ENCODE peak calls at places on chromosomes 16 and 17, in seven cellular contexts. One of them, this sample, is unnamed.

GRCh38 chr16:81940781-81941560 is 70.3 kb downstream of the SDR42E1 start:
- DNase-seq in pulmonary artery endothelial cell: peak; percentile 48
- DNase-seq in HT1080: peak; percentile 76
- DNase-seq in astrocyte of the spinal cord: peak; percentile 63
- DNase-seq in C1 segment of cervical spinal cord: no peak
- DNase-seq in cerebellar nuclear complex: no peak
- DNase-seq in stomach: no peak
- DNase-seq in this sample: no peak

GRCh38 chr17:79747508-79748295 is 17.0 kb downstream of the ENPP7 start:
- DNase-seq in pulmonary artery endothelial cell: no peak
- DNase-seq in HT1080: no peak
- DNase-seq in cerebellar nuclear complex: no peak
- DNase-seq in stomach: no peak
- DNase-seq in astrocyte of the spinal cord: no peak
- DNase-seq in C1 segment of cervical spinal cord: no peak
- DNase-seq in this sample: no peak

GRCh38 chr17:30173649-30174048 is 57.0 kb downstream of the NSRP1 start:
- DNase-seq in pulmonary artery endothelial cell: no peak
- DNase-seq in C1 segment of cervical spinal cord: no peak
- DNase-seq in HT1080: no peak
- DNase-seq in astrocyte of the spinal cord: no peak
- DNase-seq in cerebellar nuclear complex: no peak
- DNase-seq in stomach: no peak
- DNase-seq in this sample: no peak

GRCh38 chr16:14289692-14290340 is 218.7 kb downstream of the MRTFB start:
- DNase-seq in C1 segment of cervical spinal cord: no peak
- DNase-seq in HT1080: peak; percentile 41
- DNase-seq in astrocyte of the spinal cord: no peak
- DNase-seq in stomach: peak; percentile 21
- DNase-seq in cerebellar nuclear complex: no peak
- DNase-seq in pulmonary artery endothelial cell: no peak
- DNase-seq in this sample: peak; percentile 53

GRCh38 chr16:85192736-85193493 is 80.6 kb upstream of the CIBAR2 start:
- DNase-seq in astrocyte of the spinal cord: no peak
- DNase-seq in stomach: no peak
- DNase-seq in cerebellar nuclear complex: no peak
- DNase-seq in HT1080: no peak
- DNase-seq in C1 segment of cervical spinal cord: no peak
- DNase-seq in pulmonary artery endothelial cell: no peak
- DNase-seq in this sample: no peak

GRCh38 chr17:556431-556995 is 158.1 kb downstream of the VPS53 start:
- DNase-seq in cerebellar nuclear complex: no peak
- DNase-seq in HT1080: no peak
- DNase-seq in stomach: no peak
- DNase-seq in C1 segment of cervical spinal cord: no peak
- DNase-seq in pulmonary artery endothelial cell: no peak
- DNase-seq in astrocyte of the spinal cord: no peak
- DNase-seq in this sample: no peak

GRCh38 chr17:41695954-41696720 is 7.5 kb downstream of the EIF1 start:
- DNase-seq in cerebellar nuclear complex: peak; percentile 22
- DNase-seq in pulmonary artery endothelial cell: no peak
- DNase-seq in astrocyte of the spinal cord: peak; percentile 73
- DNase-seq in C1 segment of cervical spinal cord: peak; percentile 11
- DNase-seq in HT1080: peak; percentile 39
- DNase-seq in stomach: peak; percentile 48
- DNase-seq in this sample: peak; percentile 70

GRCh38 chr17:58331815-58332719 is 3.5 kb upstream of the TSPOAP1 start:
- DNase-seq in C1 segment of cervical spinal cord: peak; percentile 63
- DNase-seq in cerebellar nuclear complex: no peak
- DNase-seq in HT1080: no peak
- DNase-seq in stomach: peak; percentile 74
- DNase-seq in astrocyte of the spinal cord: no peak
- DNase-seq in pulmonary artery endothelial cell: no peak
- DNase-seq in this sample: peak; percentile 98

GRCh38 chr17:32654351-32654750 is 167.6 kb downstream of the CDK5R1 start:
- DNase-seq in astrocyte of the spinal cord: no peak
- DNase-seq in cerebellar nuclear complex: no peak
- DNase-seq in pulmonary artery endothelial cell: no peak
- DNase-seq in C1 segment of cervical spinal cord: no peak
- DNase-seq in HT1080: no peak
- DNase-seq in stomach: no peak
- DNase-seq in this sample: no peak

GRCh38 chr17:9054611-9055010 is 33.3 kb downstream of the NTN1 start:
- DNase-seq in C1 segment of cervical spinal cord: no peak
- DNase-seq in pulmonary artery endothelial cell: no peak
- DNase-seq in HT1080: no peak
- DNase-seq in stomach: no peak
- DNase-seq in cerebellar nuclear complex: no peak
- DNase-seq in astrocyte of the spinal cord: no peak
- DNase-seq in this sample: no peak

GRCh38 chr17:27529230-27529796 is 73.1 kb downstream of the KSR1 start:
- DNase-seq in astrocyte of the spinal cord: peak; percentile 62
- DNase-seq in stomach: no peak
- DNase-seq in HT1080: no peak
- DNase-seq in pulmonary artery endothelial cell: peak; percentile 17
- DNase-seq in C1 segment of cervical spinal cord: no peak
- DNase-seq in cerebellar nuclear complex: no peak
- DNase-seq in this sample: peak; percentile 67

GRCh38 chr16:50585331-50585776 is 37.2 kb downstream of the NKD1 start:
- DNase-seq in HT1080: no peak
- DNase-seq in C1 segment of cervical spinal cord: peak; percentile 58
- DNase-seq in stomach: peak; percentile 40
- DNase-seq in astrocyte of the spinal cord: no peak
- DNase-seq in pulmonary artery endothelial cell: no peak
- DNase-seq in cerebellar nuclear complex: no peak
- DNase-seq in this sample: no peak

GRCh38 chr17:77218902-77219301 is 78.1 kb downstream of the SEC14L1 start:
- DNase-seq in stomach: no peak
- DNase-seq in astrocyte of the spinal cord: no peak
- DNase-seq in cerebellar nuclear complex: no peak
- DNase-seq in C1 segment of cervical spinal cord: no peak
- DNase-seq in HT1080: no peak
- DNase-seq in pulmonary artery endothelial cell: no peak
- DNase-seq in this sample: no peak

GRCh38 chr17:81403040-81403467 is 7.8 kb downstream of the BAHCC1 start:
- DNase-seq in astrocyte of the spinal cord: no peak
- DNase-seq in C1 segment of cervical spinal cord: no peak
- DNase-seq in pulmonary artery endothelial cell: no peak
- DNase-seq in HT1080: no peak
- DNase-seq in stomach: no peak
- DNase-seq in cerebellar nuclear complex: no peak
- DNase-seq in this sample: no peak

This sample was measured in DND-41.